ENCODE peak calls at places on chromosomes 5 and 9, in five cellular contexts. One of them, this sample, is unnamed.

GRCh38 chr9:16335788-16336580 is 534.5 kb downstream of the BNC2 start:
- DNase-seq in transverse colon: peak; percentile 43
- DNase-seq in T-helper 17 cell: no peak
- DNase-seq in stimulated activated CD8-positive, alpha-beta memory T cell treated with anti-CD3 and anti-CD28 coated beads, Interleukin-7, amount 100 ng/mL, for 24 hours: no peak
- DNase-seq in amniotic stem cell: peak; percentile 93
- DNase-seq in this sample: peak; percentile 2

GRCh38 chr5:150137997-150138396 is 17.6 kb downstream of the PDGFRB start:
- DNase-seq in transverse colon: no peak
- DNase-seq in T-helper 17 cell: no peak
- DNase-seq in stimulated activated CD8-positive, alpha-beta memory T cell treated with anti-CD3 and anti-CD28 coated beads, Interleukin-7, amount 100 ng/mL, for 24 hours: no peak
- DNase-seq in amniotic stem cell: no peak
- DNase-seq in this sample: no peak

GRCh38 chr5:61327761-61328753 is 4.0 kb upstream of the ZSWIM6 start:
- DNase-seq in transverse colon: no peak
- DNase-seq in T-helper 17 cell: no peak
- DNase-seq in stimulated activated CD8-positive, alpha-beta memory T cell treated with anti-CD3 and anti-CD28 coated beads, Interleukin-7, amount 100 ng/mL, for 24 hours: no peak
- DNase-seq in amniotic stem cell: no peak
- DNase-seq in this sample: no peak

GRCh38 chr5:54460181-54460919 is 4.9 kb downstream of the HSPB3 start:
- DNase-seq in transverse colon: no peak
- DNase-seq in T-helper 17 cell: no peak
- DNase-seq in stimulated activated CD8-positive, alpha-beta memory T cell treated with anti-CD3 and anti-CD28 coated beads, Interleukin-7, amount 100 ng/mL, for 24 hours: no peak
- DNase-seq in amniotic stem cell: peak; percentile 23
- DNase-seq in this sample: no peak

GRCh38 chr5:168793844-168794837 is 215.0 kb upstream of the PANK3 start:
- DNase-seq in transverse colon: no peak
- DNase-seq in T-helper 17 cell: no peak
- DNase-seq in stimulated activated CD8-positive, alpha-beta memory T cell treated with anti-CD3 and anti-CD28 coated beads, Interleukin-7, amount 100 ng/mL, for 24 hours: no peak
- DNase-seq in amniotic stem cell: no peak
- DNase-seq in this sample: peak; percentile 40

GRCh38 chr9:33852216-33852826 is 35.4 kb downstream of the UBE2R2 start:
- DNase-seq in transverse colon: peak; percentile 81
- DNase-seq in T-helper 17 cell: peak; percentile 21
- DNase-seq in stimulated activated CD8-positive, alpha-beta memory T cell treated with anti-CD3 and anti-CD28 coated beads, Interleukin-7, amount 100 ng/mL, for 24 hours: no peak
- DNase-seq in amniotic stem cell: peak; percentile 29
- DNase-seq in this sample: peak; percentile 67

GRCh38 chr5:68187268-68188055 is 28.1 kb upstream of the PIK3R1 start:
- DNase-seq in transverse colon: no peak
- DNase-seq in T-helper 17 cell: no peak
- DNase-seq in stimulated activated CD8-positive, alpha-beta memory T cell treated with anti-CD3 and anti-CD28 coated beads, Interleukin-7, amount 100 ng/mL, for 24 hours: no peak
- DNase-seq in amniotic stem cell: no peak
- DNase-seq in this sample: no peak

GRCh38 chr9:131657890-131658752 is 81.8 kb downstream of the RAPGEF1 start:
- DNase-seq in transverse colon: no peak
- DNase-seq in T-helper 17 cell: no peak
- DNase-seq in stimulated activated CD8-positive, alpha-beta memory T cell treated with anti-CD3 and anti-CD28 coated beads, Interleukin-7, amount 100 ng/mL, for 24 hours: no peak
- DNase-seq in amniotic stem cell: peak; percentile 71
- DNase-seq in this sample: peak; percentile 70

GRCh38 chr5:125700380-125700856 is 722.8 kb upstream of the GRAMD2B start:
- DNase-seq in transverse colon: peak; percentile 30
- DNase-seq in T-helper 17 cell: no peak
- DNase-seq in stimulated activated CD8-positive, alpha-beta memory T cell treated with anti-CD3 and anti-CD28 coated beads, Interleukin-7, amount 100 ng/mL, for 24 hours: no peak
- DNase-seq in amniotic stem cell: no peak
- DNase-seq in this sample: no peak

GRCh38 chr9:100739666-100740065 is 161.8 kb downstream of the CAVIN4 start:
- DNase-seq in transverse colon: no peak
- DNase-seq in T-helper 17 cell: no peak
- DNase-seq in stimulated activated CD8-positive, alpha-beta memory T cell treated with anti-CD3 and anti-CD28 coated beads, Interleukin-7, amount 100 ng/mL, for 24 hours: no peak
- DNase-seq in amniotic stem cell: no peak
- DNase-seq in this sample: no peak

GRCh38 chr5:180173198-180173544 is 35.8 kb downstream of the RASGEF1C start:
- DNase-seq in transverse colon: no peak
- DNase-seq in T-helper 17 cell: no peak
- DNase-seq in stimulated activated CD8-positive, alpha-beta memory T cell treated with anti-CD3 and anti-CD28 coated beads, Interleukin-7, amount 100 ng/mL, for 24 hours: no peak
- DNase-seq in amniotic stem cell: no peak
- DNase-seq in this sample: no peak

GRCh38 chr9:15317836-15318235 is 10.8 kb upstream of the TTC39B start:
- DNase-seq in transverse colon: no peak
- DNase-seq in T-helper 17 cell: no peak
- DNase-seq in stimulated activated CD8-positive, alpha-beta memory T cell treated with anti-CD3 and anti-CD28 coated beads, Interleukin-7, amount 100 ng/mL, for 24 hours: no peak
- DNase-seq in amniotic stem cell: no peak
- DNase-seq in this sample: no peak

GRCh38 chr5:28543699-28544098 is 1505.3 kb upstream of the CDH9 start:
- DNase-seq in transverse colon: no peak
- DNase-seq in T-helper 17 cell: no peak
- DNase-seq in stimulated activated CD8-positive, alpha-beta memory T cell treated with anti-CD3 and anti-CD28 coated beads, Interleukin-7, amount 100 ng/mL, for 24 hours: no peak
- DNase-seq in amniotic stem cell: no peak
- DNase-seq in this sample: no peak

GRCh38 chr5:61603211-61603908 is 271.3 kb downstream of the ZSWIM6 start:
- DNase-seq in transverse colon: no peak
- DNase-seq in T-helper 17 cell: no peak
- DNase-seq in stimulated activated CD8-positive, alpha-beta memory T cell treated with anti-CD3 and anti-CD28 coated beads, Interleukin-7, amount 100 ng/mL, for 24 hours: no peak
- DNase-seq in amniotic stem cell: no peak
- DNase-seq in this sample: peak; percentile 91

GRCh38 chr5:122101636-122102285 is 23.7 kb upstream of the LOX start:
- DNase-seq in transverse colon: no peak
- DNase-seq in T-helper 17 cell: no peak
- DNase-seq in stimulated activated CD8-positive, alpha-beta memory T cell treated with anti-CD3 and anti-CD28 coated beads, Interleukin-7, amount 100 ng/mL, for 24 hours: no peak
- DNase-seq in amniotic stem cell: peak; percentile 54
- DNase-seq in this sample: no peak

GRCh38 chr5:138981606-138982005 is 106.5 kb upstream of the LRRTM2 start:
- DNase-seq in transverse colon: no peak
- DNase-seq in T-helper 17 cell: no peak
- DNase-seq in stimulated activated CD8-positive, alpha-beta memory T cell treated with anti-CD3 and anti-CD28 coated beads, Interleukin-7, amount 100 ng/mL, for 24 hours: no peak
- DNase-seq in amniotic stem cell: no peak
- DNase-seq in this sample: no peak

GRCh38 chr5:159850192-159850573 is 66.1 kb upstream of the ADRA1B start:
- DNase-seq in transverse colon: peak; percentile 18
- DNase-seq in T-helper 17 cell: no peak
- DNase-seq in stimulated activated CD8-positive, alpha-beta memory T cell treated with anti-CD3 and anti-CD28 coated beads, Interleukin-7, amount 100 ng/mL, for 24 hours: no peak
- DNase-seq in amniotic stem cell: no peak
- DNase-seq in this sample: no peak

GRCh38 chr5:65876970-65877369 is 49.4 kb upstream of the ERBIN start:
- DNase-seq in transverse colon: no peak
- DNase-seq in T-helper 17 cell: no peak
- DNase-seq in stimulated activated CD8-positive, alpha-beta memory T cell treated with anti-CD3 and anti-CD28 coated beads, Interleukin-7, amount 100 ng/mL, for 24 hours: no peak
- DNase-seq in amniotic stem cell: no peak
- DNase-seq in this sample: no peak

GRCh38 chr9:116168231-116168630 is 14.6 kb downstream of the PAPPA start:
- DNase-seq in transverse colon: no peak
- DNase-seq in T-helper 17 cell: no peak
- DNase-seq in stimulated activated CD8-positive, alpha-beta memory T cell treated with anti-CD3 and anti-CD28 coated beads, Interleukin-7, amount 100 ng/mL, for 24 hours: no peak
- DNase-seq in amniotic stem cell: no peak
- DNase-seq in this sample: no peak

GRCh38 chr9:78017294-78017693 is 14.3 kb downstream of the GNAQ start:
- DNase-seq in transverse colon: no peak
- DNase-seq in T-helper 17 cell: no peak
- DNase-seq in stimulated activated CD8-positive, alpha-beta memory T cell treated with anti-CD3 and anti-CD28 coated beads, Interleukin-7, amount 100 ng/mL, for 24 hours: no peak
- DNase-seq in amniotic stem cell: no peak
- DNase-seq in this sample: no peak